ENCODE peak calls at places on chromosomes 5 and 9, in eight cellular contexts. R is nucleus accumbens; E is AG04450; S is COR-L47; T is NCI-H510A; D is LHCN-M2; Y is activated T-cell treated with anti-CD3 and anti-CD28 coated beads, Interleukin-2, amount 50 U/mL, for 48 hours; J is SIG-M5. U is an unnamed sample.

GRCh38 chr5:124654418-124654817 is 92.0 kb downstream of the ZNF608 start:
- DNase-seq in S (peak), E (no peak), D (no peak), Y (no peak), J (no peak), T (no peak), R (no peak), U (no peak)

GRCh38 chr5:129384736-129385135 is 75.4 kb upstream of the ADAMTS19 start:
- DNase-seq in T (no peak), S (no peak), R (no peak), J (no peak), D (peak), Y (no peak), E (no peak), U (no peak)

GRCh38 chr5:60546157-60546556 is 153.8 kb downstream of the DEPDC1B start:
- DNase-seq in S (no peak), J (no peak), R (no peak), T (no peak), D (no peak), Y (no peak), E (no peak), U (no peak)

GRCh38 chr9:13088734-13089427 is 190.6 kb downstream of the MPDZ start:
- DNase-seq in D (peak), E (peak), Y (no peak), J (no peak), S (peak), R (peak), T (no peak), U (no peak)

GRCh38 chr5:79236970-79237734 is 1.2 kb downstream of the JMY start:
- DNase-seq in D (peak), J (no peak), T (peak), R (no peak), E (no peak), S (peak), Y (peak), U (peak)

GRCh38 chr9:126020836-126021235 is 273.7 kb downstream of the PBX3 start:
- DNase-seq in E (no peak), J (no peak), S (no peak), R (no peak), D (no peak), Y (no peak), T (no peak), U (no peak)

GRCh38 chr5:149824115-149824514 is 94.0 kb downstream of the PPARGC1B start:
- DNase-seq in D (no peak), R (no peak), E (no peak), S (no peak), J (no peak), Y (no peak), T (no peak), U (no peak)

GRCh38 chr9:69076550-69076949 is 41.0 kb downstream of the FXN start:
- DNase-seq in D (no peak), T (no peak), E (no peak), Y (no peak), J (no peak), S (no peak), R (no peak), U (no peak)

GRCh38 chr5:160036243-160036642 is 27.3 kb downstream of the TTC1 start:
- DNase-seq in Y (no peak), T (no peak), S (no peak), J (no peak), E (no peak), R (peak), D (no peak), U (no peak)

GRCh38 chr5:55036477-55036876 is 12.4 kb downstream of the GZMK start:
- DNase-seq in T (no peak), D (peak), S (no peak), R (no peak), Y (no peak), E (no peak), J (no peak), U (no peak)

GRCh38 chr5:10775646-10776045 is 14.6 kb upstream of the DAP start:
- DNase-seq in R (no peak), D (no peak), J (no peak), E (no peak), T (no peak), S (no peak), Y (no peak), U (no peak)

GRCh38 chr9:71647094-71647591 is 121.2 kb downstream of the CEMIP2 start:
- DNase-seq in T (no peak), S (no peak), J (no peak), D (peak), R (peak), E (peak), Y (no peak), U (no peak)

GRCh38 chr5:173778784-173779304 is 109.3 kb upstream of the CPEB4 start:
- DNase-seq in Y (no peak), E (peak), J (no peak), D (no peak), R (no peak), T (no peak), S (no peak), U (no peak)

GRCh38 chr9:111961575-111961974 is 65.0 kb downstream of the UGCG start:
- DNase-seq in E (no peak), D (peak), T (peak), Y (no peak), R (no peak), S (peak), J (no peak), U (no peak)

GRCh38 chr9:135898634-135899407 is 8.5 kb downstream of the CAMSAP1 start:
- DNase-seq in Y (no peak), E (peak), S (no peak), J (no peak), D (peak), R (no peak), T (no peak), U (no peak)

U was measured in substantia nigra.